ENCODE peak calls at places on chromosomes 1 and 21, in nine cellular contexts. R is NT2/D1, Q is mesendoderm, X is heart left ventricle, U is mammary epithelial cell, A is PC-9, D is endothelial cell of umbilical vein, J is OCI-LY7, C is body of pancreas. L is an unnamed sample.
A peak's percentile ranks its signal among the peaks of the same experiment; 100 is the strongest.

GRCh38 chr1:112546076-112546475 is 37.3 kb downstream of the WNT2B start:
- DNase-seq in R (no peak), Q (no peak), X (no peak), U (no peak), A (no peak), D (no peak), J (no peak), C (no peak), L (no peak)

GRCh38 chr1:54845772-54846171 is 41.2 kb downstream of the DHCR24 start:
- DNase-seq in R (no peak), Q (no peak), X (no peak), U (no peak), A (no peak), D (no peak), J (no peak), C (no peak), L (no peak)

GRCh38 chr1:202745313-202745888 is 35.1 kb upstream of the SYT2 start:
- DNase-seq in R (no peak), Q (no peak), X (no peak), U (no peak), A (no peak), D (no peak), J (no peak), C (no peak), L (no peak)

GRCh38 chr1:59045137-59045536 is 251.8 kb upstream of the FGGY start:
- DNase-seq in R (no peak), Q (no peak), X (no peak), U (no peak), A (no peak), D (no peak), J (no peak), C (no peak), L (no peak)

GRCh38 chr1:198726455-198726854 is 87.6 kb downstream of the PTPRC start:
- DNase-seq in R (no peak), Q (no peak), X (no peak), U (no peak), A (no peak), D (peak; percentile 76), J (no peak), C (no peak), L (no peak)

GRCh38 chr1:38991638-38992449 is 768 bp downstream of the AKIRIN1 start:
- DNase-seq in R (no peak), Q (peak; percentile 74), X (peak; percentile 49), U (peak; percentile 21), A (no peak), D (peak; percentile 38), J (peak; percentile 12), C (peak; percentile 34), L (peak; percentile 68)

GRCh38 chr1:226950875-226951274 is 10.8 kb downstream of the COQ8A start:
- DNase-seq in R (no peak), Q (no peak), X (no peak), U (no peak), A (no peak), D (no peak), J (no peak), C (no peak), L (no peak)

GRCh38 chr1:35452086-35452485 is 105.1 kb downstream of the KIAA0319L start:
- DNase-seq in R (no peak), Q (no peak), X (peak; percentile 30), U (no peak), A (peak; percentile 41), D (peak; percentile 85), J (no peak), C (peak; percentile 51), L (no peak)

GRCh38 chr1:29639156-29639736 is 402.9 kb downstream of the PTPRU start:
- DNase-seq in R (no peak), Q (no peak), X (no peak), U (peak; percentile 74), A (peak; percentile 69), D (no peak), J (no peak), C (no peak), L (no peak)

GRCh38 chr1:178308438-178308837 is 188.3 kb downstream of the CLEC20A start:
- DNase-seq in R (no peak), Q (peak; percentile 45), X (no peak), U (peak; percentile 32), A (no peak), D (no peak), J (no peak), C (no peak), L (no peak)

GRCh38 chr1:247443641-247444040 is 14.3 kb downstream of the OR2B11 start:
- DNase-seq in R (no peak), Q (no peak), X (no peak), U (no peak), A (no peak), D (no peak), J (no peak), C (no peak), L (peak; percentile 24)

GRCh38 chr1:197736689-197737088 is 38.6 kb downstream of the DENND1B start:
- DNase-seq in R (no peak), Q (no peak), X (no peak), U (peak; percentile 85), A (peak; percentile 85), D (no peak), J (no peak), C (no peak), L (no peak)

GRCh38 chr1:29500651-29501050 is 264.3 kb downstream of the PTPRU start:
- DNase-seq in R (no peak), Q (no peak), X (no peak), U (no peak), A (no peak), D (no peak), J (no peak), C (no peak), L (no peak)

GRCh38 chr21:28893687-28894086 is 99.0 kb downstream of the LTN1 start:
- DNase-seq in R (no peak), Q (peak; percentile 37), X (no peak), U (no peak), A (no peak), D (no peak), J (no peak), C (no peak), L (no peak)

GRCh38 chr21:45390121-45390751 is 14.7 kb upstream of the COL18A1 start:
- DNase-seq in R (no peak), Q (no peak), X (no peak), U (no peak), A (no peak), D (no peak), J (no peak), C (no peak), L (no peak)

GRCh38 chr1:229209386-229209785 is 61.5 kb upstream of the RAB4A start:
- DNase-seq in R (no peak), Q (no peak), X (no peak), U (no peak), A (no peak), D (no peak), J (no peak), C (no peak), L (no peak)

GRCh38 chr1:117610036-117610435 is 4.2 kb downstream of the TENT5C start:
- DNase-seq in R (no peak), Q (no peak), X (no peak), U (no peak), A (no peak), D (no peak), J (no peak), C (peak; percentile 32), L (no peak)

GRCh38 chr1:8660455-8660854 is 157.0 kb downstream of the RERE start:
- DNase-seq in R (no peak), Q (no peak), X (peak; percentile 36), U (peak; percentile 77), A (no peak), D (peak; percentile 92), J (peak; percentile 29), C (peak; percentile 38), L (peak; percentile 92)

GRCh38 chr1:60129916-60130315 is 56.3 kb upstream of the C1orf87 start:
- DNase-seq in R (no peak), Q (peak; percentile 44), X (no peak), U (no peak), A (no peak), D (no peak), J (no peak), C (no peak), L (no peak)

GRCh38 chr1:37482004-37482785 is 7.8 kb downstream of the ZC3H12A start:
- DNase-seq in R (no peak), Q (no peak), X (no peak), U (no peak), A (no peak), D (no peak), J (no peak), C (no peak), L (no peak)

DNA sequence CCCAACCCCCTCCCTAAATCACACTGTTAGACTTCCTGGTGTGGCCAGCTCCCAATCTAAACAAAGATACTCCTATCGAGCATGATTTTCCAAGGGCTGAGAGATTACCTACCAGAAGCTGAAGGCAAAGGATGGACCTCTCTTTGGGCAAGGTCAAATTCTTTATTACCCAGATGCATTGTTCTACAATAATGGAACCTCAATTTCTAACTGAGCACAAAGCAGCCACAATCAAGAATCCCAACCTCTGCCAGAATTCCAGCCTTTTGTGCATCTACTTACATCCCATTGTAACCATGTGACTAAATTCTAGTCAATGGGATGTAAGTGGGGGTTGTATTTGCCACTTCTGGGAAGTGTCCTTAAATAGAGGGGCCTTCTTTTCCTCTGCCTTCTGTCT is 24.9 kb upstream of the VPS26C start:
- DNase-seq in R (no peak), Q (no peak), X (no peak), U (no peak), A (no peak), D (peak; percentile 58), J (no peak), C (no peak), L (no peak)
- H3K36me3 ChIP-seq in R (no peaks in the 10 kb centered on the region), Q (no peaks in the 10 kb centered on the region), X (no peaks in the 10 kb centered on the region), U (no peaks in the 10 kb centered on the region), A (no peaks in the 10 kb centered on the region), D (no peaks in the 10 kb centered on the region), J (no peaks in the 10 kb centered on the region), C (no peaks in the 10 kb centered on the region), L (no peaks in the 10 kb centered on the region)

GRCh38 chr21:38308785-38309119 is 52.0 kb downstream of the KCNJ15 start:
- DNase-seq in R (no peak), Q (no peak), X (no peak), U (no peak), A (no peak), D (no peak), J (no peak), C (no peak), L (no peak)
- H3K4me1 ChIP-seq in R (no peaks in the 10 kb centered on the region), Q (no peaks in the 10 kb centered on the region), X (peaks cover 10% of the 10 kb centered on the region), U (peaks cover 7% of the 10 kb centered on the region), A (no peaks in the 10 kb centered on the region), D (peaks cover 17% of the 10 kb centered on the region), J (no peaks in the 10 kb centered on the region), C (peaks cover 14% of the 10 kb centered on the region), L (no peaks in the 10 kb centered on the region)

GRCh38 chr1:30936541-30937171 is 28.1 kb upstream of the SDC3 start:
- DNase-seq in R (no peak), Q (no peak), X (no peak), U (no peak), A (no peak), D (no peak), J (no peak), C (no peak), L (no peak)
- H3K36me3 ChIP-seq in R (peaks cover 83% of the 10 kb centered on the region), Q (peaks cover 13% of the 10 kb centered on the region), X (peaks cover 36% of the 10 kb centered on the region), U (peaks cover 44% of the 10 kb centered on the region), A (no peaks in the 10 kb centered on the region), D (peaks cover 40% of the 10 kb centered on the region), J (peaks cover 89% of the 10 kb centered on the region), C (peaks cover 6% of the 10 kb centered on the region), L (peaks cover 90% of the 10 kb centered on the region)

DNA sequence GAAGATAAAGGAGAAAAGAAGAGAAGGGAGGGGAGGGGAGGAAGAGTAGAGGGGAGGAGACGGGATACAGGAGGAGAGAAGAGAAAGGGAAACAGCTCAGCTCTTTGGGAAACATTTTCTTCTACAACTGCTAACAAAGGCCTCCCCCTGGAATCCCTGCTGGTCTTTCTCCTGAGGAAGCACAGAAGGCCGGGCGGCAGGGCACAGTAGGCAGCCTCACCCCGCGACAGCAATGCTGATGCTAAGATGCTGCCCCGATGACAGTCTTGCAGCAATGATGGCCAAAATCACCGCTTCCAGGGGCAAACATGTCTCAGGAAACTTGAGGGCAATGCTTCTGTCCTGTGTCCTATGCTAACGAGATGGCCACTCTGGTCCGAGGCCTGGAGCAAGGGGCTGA is 5.2 kb downstream of the KIAA2013 start:
- DNase-seq in R (no peak), Q (no peak), X (no peak), U (no peak), A (no peak), D (no peak), J (no peak), C (no peak), L (no peak)
- H3K4me1 ChIP-seq in R (peaks cover 6% of the 10 kb centered on the region), Q (peaks cover 5% of the 10 kb centered on the region), X (peaks cover 71% of the 10 kb centered on the region), U (peaks cover 17% of the 10 kb centered on the region), A (peaks cover 7% of the 10 kb centered on the region), D (peaks cover 15% of the 10 kb centered on the region), J (peaks cover 14% of the 10 kb centered on the region), C (peaks cover 44% of the 10 kb centered on the region), L (peaks cover 10% of the 10 kb centered on the region)

L was measured in SJCRH30.